ENCODE peak calls at places on chromosomes 13 and 19, in eight cellular contexts. P is heart left ventricle, H is ascending aorta, X is GM23248, K is neuronal stem cell, L is upper lobe of right lung, D is IMR-90, A is breast epithelium. F is an unnamed sample.

GRCh38 chr13:30905932-30906383 is at the start of gene MEDAG:
- DNase-seq in P (peak; percentile 87), H (peak; percentile 76), X (peak; percentile 96), K (no peak), L (peak; percentile 67), D (peak; percentile 57), A (no peak), F (no peak)

GRCh38 chr19:10918359-10918758 is 10.1 kb downstream of the YIPF2 start:
- DNase-seq in P (no peak), H (no peak), X (no peak), K (no peak), L (no peak), D (no peak), A (no peak), F (no peak)

GRCh38 chr19:5397804-5398692 is 57.2 kb upstream of the ZNRF4 start:
- DNase-seq in P (no peak), H (no peak), X (peak; percentile 55), K (peak; percentile 81), L (no peak), D (no peak), A (no peak), F (no peak)

GRCh38 chr13:65909501-65909900 is 1320.6 kb downstream of the PCDH9 start:
- DNase-seq in P (no peak), H (no peak), X (no peak), K (no peak), L (no peak), D (no peak), A (no peak), F (no peak)

GRCh38 chr19:17681505-17682125 is 6.5 kb downstream of the UNC13A start:
- DNase-seq in P (no peak), H (no peak), X (peak; percentile 75), K (no peak), L (no peak), D (peak; percentile 56), A (no peak), F (no peak)

GRCh38 chr19:41707502-41707812 is 969 bp upstream of the CEACAM5 start:
- DNase-seq in P (no peak), H (no peak), X (no peak), K (no peak), L (no peak), D (no peak), A (no peak), F (no peak)

GRCh38 chr19:49335071-49335783 is at the start of gene CD37:
- DNase-seq in P (no peak), H (no peak), X (no peak), K (no peak), L (peak; percentile 67), D (no peak), A (peak; percentile 49), F (no peak)

GRCh38 chr19:33241530-33242101 is 16.0 kb upstream of the SLC7A10 start:
- DNase-seq in P (peak; percentile 69), H (no peak), X (peak; percentile 83), K (no peak), L (peak; percentile 75), D (no peak), A (no peak), F (no peak)

GRCh38 chr13:102812616-102813287 is 13.8 kb downstream of the BIVM start:
- DNase-seq in P (no peak), H (no peak), X (peak; percentile 44), K (no peak), L (no peak), D (peak; percentile 15), A (no peak), F (no peak)

GRCh38 chr13:113441661-113442060 is 11.6 kb downstream of the ADPRHL1 start:
- DNase-seq in P (no peak), H (no peak), X (no peak), K (no peak), L (no peak), D (no peak), A (peak; percentile 33), F (no peak)

GRCh38 chr19:34808566-34808965 is 35.6 kb upstream of the ZNF599 start:
- DNase-seq in P (no peak), H (no peak), X (peak; percentile 73), K (no peak), L (no peak), D (peak; percentile 67), A (no peak), F (no peak)

DNA sequence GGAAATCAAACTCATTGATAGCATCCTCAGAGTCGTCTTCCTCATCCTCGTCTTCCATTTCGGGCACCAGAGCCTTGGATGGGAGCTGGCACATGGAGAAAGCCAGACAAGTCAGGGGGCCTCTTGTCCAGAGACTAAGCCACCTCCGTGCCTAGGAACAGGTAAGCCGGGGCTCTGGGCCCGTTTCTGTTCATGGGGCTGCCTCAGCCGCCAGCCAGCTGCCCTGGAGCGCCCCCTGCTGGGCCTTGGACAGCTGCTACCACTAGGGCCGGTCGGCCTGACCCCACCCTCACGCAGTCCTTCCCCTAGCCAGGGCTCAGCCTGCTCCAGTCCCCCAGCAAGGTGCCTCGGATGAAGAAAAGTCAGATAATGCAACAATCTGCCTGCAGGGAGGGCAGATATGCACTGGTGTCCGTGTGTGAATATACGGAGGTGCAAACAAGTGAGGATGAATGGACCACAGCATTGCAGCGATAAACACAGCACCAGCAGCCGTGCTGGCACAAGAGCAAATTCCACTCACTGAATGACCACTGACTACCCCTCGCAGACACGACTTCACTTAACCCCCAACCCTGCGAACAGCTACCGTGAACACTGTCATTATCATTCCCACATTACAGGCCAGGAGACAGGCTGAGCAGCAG is 11.9 kb upstream of the PRKD2 start:
- DNase-seq in P (peak; percentile 89), H (no peak), X (peak; percentile 71), K (peak; percentile 43), L (peak; percentile 88), D (peak; percentile 44), A (no peak), F (peak; percentile 65)
- H3K27ac ChIP-seq in P (peak overlapping the region; percentile 65), H (no peak overlapping the region), X (no peak overlapping the region), K (no peak overlapping the region), L (no peak overlapping the region), D (no peak overlapping the region), A (no peak overlapping the region), F (no peak overlapping the region)

GRCh38 chr19:30373593-30373992 is 1.4 kb downstream of the ZNF536 start:
- DNase-seq in P (no peak), H (no peak), X (no peak), K (no peak), L (no peak), D (no peak), A (no peak), F (no peak)

GRCh38 chr19:30374791-30375650 is 2.8 kb downstream of the ZNF536 start:
- DNase-seq in P (no peak), H (no peak), X (peak; percentile 14), K (no peak), L (no peak), D (no peak), A (no peak), F (peak; percentile 52)

GRCh38 chr19:30369833-30370232 is 2.4 kb upstream of the ZNF536 start:
- DNase-seq in P (no peak), H (no peak), X (no peak), K (no peak), L (no peak), D (no peak), A (no peak), F (no peak)

GRCh38 chr19:30371960-30372824 is at the start of gene ZNF536:
- DNase-seq in P (no peak), H (no peak), X (no peak), K (no peak), L (no peak), D (no peak), A (no peak), F (peak; percentile 83)

GRCh38 chr19:30371157-30371845 is 883 bp upstream of the ZNF536 start:
- DNase-seq in P (no peak), H (no peak), X (no peak), K (no peak), L (no peak), D (no peak), A (no peak), F (no peak)
- H3K27ac ChIP-seq in P (no peak overlapping the region), H (no peak overlapping the region), X (no peak overlapping the region), K (no peak overlapping the region), L (no peak overlapping the region), D (no peak overlapping the region), A (no peak overlapping the region), F (peak overlapping the region; percentile 95)

GRCh38 chr13:95456837-95457236 is 95.7 kb upstream of the CLDN10 start:
- DNase-seq in P (no peak), H (no peak), X (no peak), K (no peak), L (no peak), D (no peak), A (no peak), F (no peak)
- H3K27ac ChIP-seq in P (no peak overlapping the region), H (no peak overlapping the region), X (no peak overlapping the region), K (no peak overlapping the region), L (no peak overlapping the region), D (no peak overlapping the region), A (no peak overlapping the region), F (no peak overlapping the region)

GRCh38 chr19:790971-791604 is 6.2 kb upstream of the PTBP1 start:
- DNase-seq in P (no peak), H (no peak), X (no peak), K (no peak), L (no peak), D (no peak), A (no peak), F (no peak)

GRCh38 chr19:793775-794174 is 3.5 kb upstream of the PTBP1 start:
- DNase-seq in P (no peak), H (no peak), X (no peak), K (no peak), L (no peak), D (no peak), A (no peak), F (no peak)

GRCh38 chr19:789473-790052 is 7.7 kb upstream of the PTBP1 start:
- DNase-seq in P (peak; percentile 79), H (no peak), X (peak; percentile 23), K (no peak), L (no peak), D (no peak), A (no peak), F (no peak)

GRCh38 chr19:792361-792885 is 4.8 kb upstream of the PTBP1 start:
- DNase-seq in P (no peak), H (no peak), X (no peak), K (no peak), L (no peak), D (no peak), A (no peak), F (no peak)

DNA sequence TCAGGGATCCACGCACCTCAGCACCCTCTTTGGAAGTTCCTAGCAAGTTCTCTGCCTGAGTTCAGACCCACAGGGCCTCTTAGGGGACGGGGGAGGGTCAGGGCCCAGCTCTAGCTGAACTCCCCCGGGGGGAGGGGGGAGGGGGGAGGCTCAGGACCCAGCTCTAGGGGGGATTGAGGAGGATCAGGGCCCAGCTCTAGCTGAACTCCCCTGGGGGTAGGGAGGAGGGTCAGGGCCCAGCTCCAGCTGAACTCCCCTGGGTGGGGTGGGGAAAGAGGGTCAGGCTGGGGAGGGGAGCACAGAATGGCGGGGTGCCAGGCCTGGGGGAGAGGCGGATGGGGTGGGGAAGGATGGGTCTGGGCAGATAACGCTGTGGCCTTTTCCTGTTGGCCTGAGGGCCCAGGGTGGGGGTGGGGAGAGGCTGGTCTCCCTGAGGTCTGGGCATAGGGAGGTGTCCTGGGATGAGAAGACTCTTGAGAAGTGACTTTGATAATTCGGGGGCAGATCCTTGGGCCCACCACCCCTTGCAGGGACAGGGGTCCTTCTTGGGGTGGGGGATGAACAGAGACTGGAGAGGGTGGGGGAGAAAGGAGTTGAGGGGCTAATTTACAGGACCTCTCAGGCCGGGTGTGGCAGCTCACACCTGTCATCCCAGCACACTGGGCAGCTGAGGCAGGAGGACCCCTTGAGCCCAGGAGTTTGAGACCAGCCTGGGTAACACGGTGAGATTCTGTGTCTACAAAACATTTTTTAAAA is 5.5 kb upstream of the PTBP1 start:
- DNase-seq in P (peak; percentile 69), H (no peak), X (no peak), K (no peak), L (no peak), D (no peak), A (no peak), F (no peak)
- H3K27ac ChIP-seq in P (peak overlapping the region; percentile 53), H (no peak overlapping the region), X (no peak overlapping the region), K (no peak overlapping the region), L (peak overlapping the region; percentile 24), D (no peak overlapping the region), A (peak overlapping the region; percentile 52), F (no peak overlapping the region)

F was measured in substantia nigra.